ENCODE peak calls at places on chromosomes 12 and 14, in six cellular contexts. X, N, W, B, R and F are unnamed samples.

GRCh38 chr12:62758216-62758615 is 176.7 kb downstream of the PPM1H start:
- ATAC-seq in X (no peak), N (no peak), W (no peak), B (no peak), R (no peak), F (no peak)

GRCh38 chr12:102454808-102455760 is 25.3 kb downstream of the IGF1 start:
- ATAC-seq in X (no peak), N (peak), W (no peak), B (peak), R (peak), F (peak)

GRCh38 chr14:44886860-44887595 is 74.7 kb downstream of the KLHL28 start:
- ATAC-seq in X (no peak), N (no peak), W (no peak), B (no peak), R (no peak), F (no peak)

GRCh38 chr14:68124050-68124449 is 304.5 kb downstream of the RAD51B start:
- ATAC-seq in X (no peak), N (no peak), W (no peak), B (no peak), R (no peak), F (no peak)

GRCh38 chr14:37150414-37150813 is 22.0 kb downstream of the SLC25A21 start:
- ATAC-seq in X (no peak), N (peak), W (no peak), B (peak), R (no peak), F (peak)

GRCh38 chr12:5887758-5888157 is 57.3 kb downstream of the ANO2 start:
- ATAC-seq in X (no peak), N (no peak), W (no peak), B (no peak), R (no peak), F (no peak)

GRCh38 chr12:25496098-25496587 is 56.9 kb downstream of the LMNTD1 start:
- ATAC-seq in X (no peak), N (no peak), W (no peak), B (no peak), R (no peak), F (no peak)

GRCh38 chr12:6708968-6709394 is 8.4 kb upstream of the PIANP start:
- ATAC-seq in X (peak), N (no peak), W (no peak), B (no peak), R (no peak), F (no peak)

GRCh38 chr12:26036877-26037276 is 78.4 kb downstream of the RASSF8 start:
- ATAC-seq in X (no peak), N (no peak), W (no peak), B (no peak), R (no peak), F (no peak)

GRCh38 chr14:85195872-85196477 is 334.0 kb upstream of the FLRT2 start:
- ATAC-seq in X (no peak), N (no peak), W (no peak), B (peak), R (no peak), F (no peak)

GRCh38 chr12:77830952-77831351 is 258 bp downstream of the NAV3 start:
- ATAC-seq in X (no peak), N (no peak), W (peak), B (no peak), R (no peak), F (no peak)

GRCh38 chr14:59583755-59584154 is 7.1 kb upstream of the CCDC175 start:
- ATAC-seq in X (no peak), N (peak), W (no peak), B (peak), R (peak), F (no peak)

GRCh38 chr12:95701722-95702418 is 88.7 kb downstream of the NTN4 start:
- ATAC-seq in X (no peak), N (no peak), W (no peak), B (no peak), R (no peak), F (peak)

GRCh38 chr14:75200451-75200850 is 24.0 kb upstream of the TMED10 start:
- ATAC-seq in X (no peak), N (peak), W (no peak), B (peak), R (no peak), F (peak)

GRCh38 chr14:77303417-77304156 is 17.1 kb downstream of the POMT2 start:
- ATAC-seq in X (peak), N (peak), W (peak), B (peak), R (no peak), F (peak)

GRCh38 chr12:106764738-106765137 is 9.7 kb upstream of the RIC8B start:
- ATAC-seq in X (no peak), N (peak), W (peak), B (peak), R (peak), F (no peak)

GRCh38 chr14:28773917-28774691 is 7.5 kb downstream of the FOXG1 start:
- ATAC-seq in X (no peak), N (peak), W (no peak), B (peak), R (no peak), F (no peak)

GRCh38 chr14:34124585-34124984 is 173.7 kb upstream of the EGLN3 start:
- ATAC-seq in X (no peak), N (peak), W (no peak), B (peak), R (no peak), F (no peak)

GRCh38 chr14:22280497-22281321 is 308.3 kb downstream of the DAD1 start:
- ATAC-seq in X (peak), N (no peak), W (no peak), B (no peak), R (no peak), F (no peak)

GRCh38 chr14:69636718-69637480 is 25.5 kb downstream of the SUSD6 start:
- ATAC-seq in X (no peak), N (peak), W (no peak), B (peak), R (no peak), F (peak)

GRCh38 chr12:50579757-50580267 is 75.0 kb downstream of the DIP2B start:
- ATAC-seq in X (no peak), N (peak), W (no peak), B (peak), R (no peak), F (peak)

GRCh38 chr12:32379213-32379612 is 20.1 kb upstream of the FGD4 start:
- ATAC-seq in X (no peak), N (no peak), W (no peak), B (no peak), R (no peak), F (no peak)

GRCh38 chr14:65211341-65211987 is 109.1 kb upstream of the MAX start:
- ATAC-seq in X (no peak), N (no peak), W (no peak), B (no peak), R (no peak), F (peak)

GRCh38 chr14:68397371-68397779 is 395.5 kb downstream of the ZFP36L1 start:
- ATAC-seq in X (no peak), N (peak), W (peak), B (peak), R (peak), F (peak)

GRCh38 chr12:72901685-72902084 is 629.5 kb downstream of the TRHDE start:
- ATAC-seq in X (no peak), N (no peak), W (no peak), B (no peak), R (no peak), F (no peak)

GRCh38 chr14:105059917-105060565 is 5.2 kb downstream of the GPR132 start:
- ATAC-seq in X (peak), N (no peak), W (no peak), B (no peak), R (no peak), F (no peak)

GRCh38 chr14:73729015-73729330 is 14.8 kb upstream of the PNMA1 start:
- ATAC-seq in X (peak), N (no peak), W (no peak), B (no peak), R (no peak), F (no peak)

GRCh38 chr12:78977463-78977862 is 112.9 kb downstream of the SYT1 start:
- ATAC-seq in X (no peak), N (peak), W (no peak), B (no peak), R (no peak), F (no peak)

GRCh38 chr14:65531148-65531547 is 118.6 kb downstream of the FUT8 start:
- ATAC-seq in X (no peak), N (no peak), W (no peak), B (no peak), R (no peak), F (no peak)

GRCh38 chr12:112466011-112466422 is 47.3 kb downstream of the PTPN11 start:
- ATAC-seq in X (no peak), N (peak), W (no peak), B (no peak), R (no peak), F (no peak)

GRCh38 chr12:103538397-103538796 is 42.6 kb upstream of the C12orf42 start:
- ATAC-seq in X (no peak), N (no peak), W (no peak), B (no peak), R (no peak), F (no peak)

GRCh38 chr12:120376009-120376408 is 7.0 kb upstream of the MSI1 start:
- ATAC-seq in X (no peak), N (no peak), W (no peak), B (no peak), R (no peak), F (no peak)

GRCh38 chr12:54227376-54227775 is 38.6 kb upstream of the SMUG1 start:
- ATAC-seq in X (no peak), N (peak), W (no peak), B (no peak), R (no peak), F (no peak)

GRCh38 chr14:81517798-81518398 is 15.8 kb downstream of the SEL1L start:
- ATAC-seq in X (no peak), N (peak), W (peak), B (peak), R (peak), F (no peak)